ENCODE peak calls at places on chromosome X, in seven cellular contexts. One of them, this sample, is unnamed.

GRCh38 chrX:16558489-16558888 is 91.5 kb upstream of the S100G start:
- DNase-seq in endothelial cell of umbilical vein: no peak
- DNase-seq in SK-N-SH: no peak
- DNase-seq in mesenchymal stem cell: no peak
- DNase-seq in HCT116: no peak
- DNase-seq in IMR-90: no peak
- DNase-seq in PC-3: no peak
- DNase-seq in this sample: no peak

GRCh38 chrX:153970398-153971123 is 1.1 kb downstream of the HCFC1 start:
- DNase-seq in endothelial cell of umbilical vein: no peak
- DNase-seq in SK-N-SH: peak; percentile 77
- DNase-seq in mesenchymal stem cell: peak; percentile 79
- DNase-seq in HCT116: no peak
- DNase-seq in IMR-90: peak; percentile 71
- DNase-seq in PC-3: peak; percentile 39
- DNase-seq in this sample: peak; percentile 90

GRCh38 chrX:97399400-97399799 is 515.7 kb downstream of the RPA4 start:
- DNase-seq in endothelial cell of umbilical vein: peak; percentile 32
- DNase-seq in SK-N-SH: no peak
- DNase-seq in mesenchymal stem cell: peak; percentile 75
- DNase-seq in HCT116: no peak
- DNase-seq in IMR-90: peak; percentile 81
- DNase-seq in PC-3: peak; percentile 56
- DNase-seq in this sample: peak; percentile 80

GRCh38 chrX:115690554-115691216 is 129.7 kb downstream of the PLS3 start:
- DNase-seq in endothelial cell of umbilical vein: peak; percentile 85
- DNase-seq in SK-N-SH: peak; percentile 64
- DNase-seq in mesenchymal stem cell: peak; percentile 77
- DNase-seq in HCT116: peak; percentile 37
- DNase-seq in IMR-90: peak; percentile 79
- DNase-seq in PC-3: peak; percentile 84
- DNase-seq in this sample: peak; percentile 82

GRCh38 chrX:50049228-50049627 is 126.8 kb downstream of the CLCN5 start:
- DNase-seq in endothelial cell of umbilical vein: no peak
- DNase-seq in SK-N-SH: no peak
- DNase-seq in mesenchymal stem cell: no peak
- DNase-seq in HCT116: no peak
- DNase-seq in IMR-90: no peak
- DNase-seq in PC-3: no peak
- DNase-seq in this sample: no peak

GRCh38 chrX:75230296-75230695 is 43.6 kb upstream of the UPRT start:
- DNase-seq in endothelial cell of umbilical vein: no peak
- DNase-seq in SK-N-SH: no peak
- DNase-seq in mesenchymal stem cell: no peak
- DNase-seq in HCT116: no peak
- DNase-seq in IMR-90: no peak
- DNase-seq in PC-3: no peak
- DNase-seq in this sample: no peak

GRCh38 chrX:94908648-94909047 is 1234.6 kb downstream of the FAM133A start:
- DNase-seq in endothelial cell of umbilical vein: no peak
- DNase-seq in SK-N-SH: no peak
- DNase-seq in mesenchymal stem cell: no peak
- DNase-seq in HCT116: no peak
- DNase-seq in IMR-90: no peak
- DNase-seq in PC-3: no peak
- DNase-seq in this sample: no peak

GRCh38 chrX:50115973-50116372 is 84.8 kb downstream of the AKAP4 start:
- DNase-seq in endothelial cell of umbilical vein: no peak
- DNase-seq in SK-N-SH: no peak
- DNase-seq in mesenchymal stem cell: no peak
- DNase-seq in HCT116: no peak
- DNase-seq in IMR-90: no peak
- DNase-seq in PC-3: no peak
- DNase-seq in this sample: no peak

GRCh38 chrX:11670316-11670715 is 4.6 kb upstream of the ARHGAP6 start:
- DNase-seq in endothelial cell of umbilical vein: no peak
- DNase-seq in SK-N-SH: no peak
- DNase-seq in mesenchymal stem cell: no peak
- DNase-seq in HCT116: no peak
- DNase-seq in IMR-90: no peak
- DNase-seq in PC-3: no peak
- DNase-seq in this sample: no peak

GRCh38 chrX:17032351-17032750 is 85.9 kb downstream of the REPS2 start:
- DNase-seq in endothelial cell of umbilical vein: peak; percentile 51
- DNase-seq in SK-N-SH: no peak
- DNase-seq in mesenchymal stem cell: no peak
- DNase-seq in HCT116: no peak
- DNase-seq in IMR-90: no peak
- DNase-seq in PC-3: peak; percentile 19
- DNase-seq in this sample: peak; percentile 92

GRCh38 chrX:25941559-25942250 is 196.4 kb upstream of the MAGEB18 start:
- DNase-seq in endothelial cell of umbilical vein: peak; percentile 83
- DNase-seq in SK-N-SH: no peak
- DNase-seq in mesenchymal stem cell: no peak
- DNase-seq in HCT116: no peak
- DNase-seq in IMR-90: no peak
- DNase-seq in PC-3: peak; percentile 1
- DNase-seq in this sample: no peak

GRCh38 chrX:49910344-49910743 is 12.1 kb upstream of the CLCN5 start:
- DNase-seq in endothelial cell of umbilical vein: no peak
- DNase-seq in SK-N-SH: no peak
- DNase-seq in mesenchymal stem cell: peak; percentile 8
- DNase-seq in HCT116: no peak
- DNase-seq in IMR-90: no peak
- DNase-seq in PC-3: no peak
- DNase-seq in this sample: no peak

GRCh38 chrX:129748265-129748664 is 9.5 kb downstream of the XPNPEP2 start:
- DNase-seq in endothelial cell of umbilical vein: no peak
- DNase-seq in SK-N-SH: no peak
- DNase-seq in mesenchymal stem cell: no peak
- DNase-seq in HCT116: no peak
- DNase-seq in IMR-90: peak; percentile 78
- DNase-seq in PC-3: no peak
- DNase-seq in this sample: peak; percentile 96

GRCh38 chrX:119655125-119655524 is 37.8 kb downstream of the SEPTIN6 start:
- DNase-seq in endothelial cell of umbilical vein: peak; percentile 84
- DNase-seq in SK-N-SH: peak; percentile 36
- DNase-seq in mesenchymal stem cell: peak; percentile 96
- DNase-seq in HCT116: no peak
- DNase-seq in IMR-90: peak; percentile 88
- DNase-seq in PC-3: peak; percentile 21
- DNase-seq in this sample: peak; percentile 90
- H2AFZ ChIP-seq in endothelial cell of umbilical vein: no peak overlapping the region
- H2AFZ ChIP-seq in SK-N-SH: no peak overlapping the region
- H2AFZ ChIP-seq in mesenchymal stem cell: no peak overlapping the region
- H2AFZ ChIP-seq in HCT116: no peak overlapping the region
- H2AFZ ChIP-seq in IMR-90: no peak overlapping the region
- H2AFZ ChIP-seq in PC-3: no peak overlapping the region
- H2AFZ ChIP-seq in this sample: no peak overlapping the region

DNA sequence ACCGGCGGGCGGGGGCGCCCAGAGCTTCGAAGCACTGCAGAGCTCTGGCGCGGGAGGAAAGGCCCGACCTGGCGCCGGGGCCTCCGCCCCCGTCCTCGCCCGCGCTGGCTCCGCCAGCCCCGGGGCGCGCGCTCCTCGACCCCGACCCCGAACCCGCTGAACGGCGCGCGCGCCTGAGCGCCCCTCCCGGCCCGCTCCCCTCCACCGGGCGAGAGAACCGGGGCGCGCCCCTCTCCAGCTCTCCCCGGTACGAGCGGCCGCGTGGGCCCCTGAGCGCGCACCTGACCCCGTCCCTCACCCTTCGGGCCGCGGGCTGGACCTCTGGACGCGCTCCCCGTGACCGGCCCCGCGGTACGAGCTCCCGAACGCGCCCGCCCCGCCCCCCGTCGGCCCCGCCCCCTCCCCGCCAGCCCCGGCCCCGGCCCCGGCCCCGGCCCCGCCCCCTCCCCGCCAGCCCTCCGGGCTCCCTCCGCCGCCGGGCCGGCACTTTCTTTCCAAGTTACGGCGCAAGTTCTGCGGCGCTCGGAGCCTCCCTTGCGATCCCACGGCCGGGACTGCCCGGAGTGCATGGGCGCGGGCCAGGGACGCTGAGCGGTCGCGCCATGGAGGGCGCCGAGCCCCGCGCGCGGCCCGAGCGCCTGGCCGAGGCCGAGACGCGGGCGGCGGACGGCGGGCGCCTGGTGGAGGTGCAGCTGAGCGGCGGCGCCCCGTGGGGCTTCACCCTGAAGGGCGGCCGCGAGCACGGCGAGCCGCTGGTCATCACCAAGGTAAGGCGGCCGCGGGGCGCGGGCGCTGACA is at the start of gene SHROOM2:
- DNase-seq in endothelial cell of umbilical vein: no peak
- DNase-seq in SK-N-SH: peak; percentile 72
- DNase-seq in mesenchymal stem cell: peak; percentile 25
- DNase-seq in HCT116: no peak
- DNase-seq in IMR-90: no peak
- DNase-seq in PC-3: peak; percentile 23
- DNase-seq in this sample: no peak
- H3K4me2 ChIP-seq in endothelial cell of umbilical vein: peak within 1 kb of the TSS; percentile 93
- H3K4me2 ChIP-seq in SK-N-SH: no peak within 1 kb of the TSS
- H3K4me2 ChIP-seq in mesenchymal stem cell: peak within 1 kb of the TSS; percentile 75
- H3K4me2 ChIP-seq in HCT116: peak within 1 kb of the TSS; percentile 76
- H3K4me2 ChIP-seq in IMR-90: peak within 1 kb of the TSS; percentile 73
- H3K4me2 ChIP-seq in PC-3: peak within 1 kb of the TSS; percentile 87
- H3K4me2 ChIP-seq in this sample: no peak within 1 kb of the TSS

GRCh38 chrX:63755892-63756291 is 29.1 kb downstream of the ARHGEF9 start:
- DNase-seq in endothelial cell of umbilical vein: no peak
- DNase-seq in SK-N-SH: no peak
- DNase-seq in mesenchymal stem cell: no peak
- DNase-seq in HCT116: no peak
- DNase-seq in IMR-90: no peak
- DNase-seq in PC-3: no peak
- DNase-seq in this sample: no peak
- H3K4me3 ChIP-seq in endothelial cell of umbilical vein: no peak overlapping the region
- H3K4me3 ChIP-seq in SK-N-SH: no peak overlapping the region
- H3K4me3 ChIP-seq in mesenchymal stem cell: peak overlapping the region; percentile 80
- H3K4me3 ChIP-seq in HCT116: no peak overlapping the region
- H3K4me3 ChIP-seq in IMR-90: no peak overlapping the region
- H3K4me3 ChIP-seq in PC-3: peak overlapping the region; percentile 92
- H3K4me3 ChIP-seq in this sample: no peak overlapping the region

GRCh38 chrX:71144651-71145050 is at the start of gene NLGN3:
- DNase-seq in endothelial cell of umbilical vein: no peak
- DNase-seq in SK-N-SH: peak; percentile 73
- DNase-seq in mesenchymal stem cell: no peak
- DNase-seq in HCT116: no peak
- DNase-seq in IMR-90: no peak
- DNase-seq in PC-3: no peak
- DNase-seq in this sample: peak; percentile 0
- H2AFZ ChIP-seq in endothelial cell of umbilical vein: no peak within 1 kb of the TSS
- H2AFZ ChIP-seq in SK-N-SH: no peak within 1 kb of the TSS
- H2AFZ ChIP-seq in mesenchymal stem cell: peak within 1 kb of the TSS; percentile 27
- H2AFZ ChIP-seq in HCT116: no peak within 1 kb of the TSS
- H2AFZ ChIP-seq in IMR-90: peak within 1 kb of the TSS; percentile 71
- H2AFZ ChIP-seq in PC-3: no peak within 1 kb of the TSS
- H2AFZ ChIP-seq in this sample: no peak within 1 kb of the TSS

GRCh38 chrX:30573125-30573524 is 4.4 kb downstream of the TASL start:
- DNase-seq in endothelial cell of umbilical vein: no peak
- DNase-seq in SK-N-SH: no peak
- DNase-seq in mesenchymal stem cell: no peak
- DNase-seq in HCT116: no peak
- DNase-seq in IMR-90: no peak
- DNase-seq in PC-3: no peak
- DNase-seq in this sample: no peak

GRCh38 chrX:30580641-30581040 is 3.1 kb upstream of the TASL start:
- DNase-seq in endothelial cell of umbilical vein: no peak
- DNase-seq in SK-N-SH: no peak
- DNase-seq in mesenchymal stem cell: no peak
- DNase-seq in HCT116: no peak
- DNase-seq in IMR-90: no peak
- DNase-seq in PC-3: no peak
- DNase-seq in this sample: no peak

GRCh38 chrX:30576881-30577280 is 685 bp downstream of the TASL start:
- DNase-seq in endothelial cell of umbilical vein: no peak
- DNase-seq in SK-N-SH: no peak
- DNase-seq in mesenchymal stem cell: no peak
- DNase-seq in HCT116: no peak
- DNase-seq in IMR-90: no peak
- DNase-seq in PC-3: no peak
- DNase-seq in this sample: no peak

GRCh38 chrX:30572678-30573077 is 4.9 kb downstream of the TASL start:
- DNase-seq in endothelial cell of umbilical vein: no peak
- DNase-seq in SK-N-SH: no peak
- DNase-seq in mesenchymal stem cell: no peak
- DNase-seq in HCT116: no peak
- DNase-seq in IMR-90: no peak
- DNase-seq in PC-3: no peak
- DNase-seq in this sample: no peak

DNA sequence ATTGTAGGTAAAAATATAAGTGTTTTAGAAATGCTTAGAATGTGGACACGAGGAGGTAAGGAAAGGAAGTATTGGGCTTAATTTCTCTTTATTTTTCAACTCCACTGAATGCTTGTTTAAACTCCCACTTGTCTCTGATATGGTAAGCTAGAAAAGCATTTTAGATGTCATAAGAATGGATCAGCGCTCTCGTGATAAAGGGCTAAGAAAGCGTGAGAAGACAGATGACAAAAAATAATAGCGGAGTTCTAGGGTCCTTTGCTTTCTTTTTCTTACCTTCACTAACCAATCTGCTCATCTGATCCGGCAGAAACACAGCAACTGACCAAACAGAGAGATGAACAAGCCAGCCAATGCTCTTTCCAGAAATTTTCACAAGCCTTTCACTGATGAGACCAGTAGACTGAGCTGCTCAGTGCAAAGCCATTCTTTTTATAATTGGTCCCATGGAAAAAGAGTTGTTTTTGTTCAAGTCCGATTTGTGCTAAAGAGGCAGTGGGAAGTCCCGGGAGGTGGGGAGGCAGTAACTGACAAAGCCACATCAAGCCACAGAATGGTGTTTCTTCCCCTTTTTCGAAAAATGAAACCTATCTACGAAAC is at the start of gene TASL:
- DNase-seq in endothelial cell of umbilical vein: no peak
- DNase-seq in SK-N-SH: no peak
- DNase-seq in mesenchymal stem cell: no peak
- DNase-seq in HCT116: no peak
- DNase-seq in IMR-90: no peak
- DNase-seq in PC-3: no peak
- DNase-seq in this sample: no peak
- H3K4me2 ChIP-seq in endothelial cell of umbilical vein: no peak within 1 kb of the TSS
- H3K4me2 ChIP-seq in SK-N-SH: no peak within 1 kb of the TSS
- H3K4me2 ChIP-seq in mesenchymal stem cell: no peak within 1 kb of the TSS
- H3K4me2 ChIP-seq in HCT116: no peak within 1 kb of the TSS
- H3K4me2 ChIP-seq in IMR-90: no peak within 1 kb of the TSS
- H3K4me2 ChIP-seq in PC-3: peak within 1 kb of the TSS; percentile 5
- H3K4me2 ChIP-seq in this sample: no peak within 1 kb of the TSS